ENCODE peak calls at places on chromosomes 7 and 10, in eight cellular contexts. One of them, this sample, is unnamed.

GRCh38 chr7:84675633-84676034 is 481.0 kb upstream of the SEMA3A start:
- DNase-seq in cardiac muscle cell: peak; percentile 19
- DNase-seq in AG04450: no peak
- DNase-seq in heart right ventricle: no peak
- DNase-seq in brain microvascular endothelial cell: no peak
- DNase-seq in GM23338: no peak
- DNase-seq in stomach: peak; percentile 58
- DNase-seq in adrenal gland: no peak
- DNase-seq in this sample: no peak

GRCh38 chr7:98456851-98457250 is 56.0 kb upstream of the BAIAP2L1 start:
- DNase-seq in cardiac muscle cell: no peak
- DNase-seq in AG04450: no peak
- DNase-seq in heart right ventricle: no peak
- DNase-seq in brain microvascular endothelial cell: no peak
- DNase-seq in GM23338: no peak
- DNase-seq in stomach: no peak
- DNase-seq in adrenal gland: no peak
- DNase-seq in this sample: no peak

GRCh38 chr10:49139866-49140195 is 6.0 kb upstream of the FAM170B start:
- DNase-seq in cardiac muscle cell: peak; percentile 53
- DNase-seq in AG04450: peak; percentile 79
- DNase-seq in heart right ventricle: peak; percentile 0
- DNase-seq in brain microvascular endothelial cell: peak; percentile 96
- DNase-seq in GM23338: no peak
- DNase-seq in stomach: no peak
- DNase-seq in adrenal gland: peak; percentile 64
- DNase-seq in this sample: no peak

GRCh38 chr7:46207931-46208634 is 287.0 kb upstream of the IGFBP3 start:
- DNase-seq in cardiac muscle cell: no peak
- DNase-seq in AG04450: no peak
- DNase-seq in heart right ventricle: no peak
- DNase-seq in brain microvascular endothelial cell: no peak
- DNase-seq in GM23338: no peak
- DNase-seq in stomach: peak; percentile 46
- DNase-seq in adrenal gland: no peak
- DNase-seq in this sample: no peak

GRCh38 chr10:12549297-12549696 is 199.9 kb downstream of the CAMK1D start:
- DNase-seq in cardiac muscle cell: no peak
- DNase-seq in AG04450: no peak
- DNase-seq in heart right ventricle: no peak
- DNase-seq in brain microvascular endothelial cell: no peak
- DNase-seq in GM23338: no peak
- DNase-seq in stomach: no peak
- DNase-seq in adrenal gland: no peak
- DNase-seq in this sample: no peak

GRCh38 chr7:101378808-101379207 is 16.1 kb downstream of the COL26A1 start:
- DNase-seq in cardiac muscle cell: peak; percentile 57
- DNase-seq in AG04450: no peak
- DNase-seq in heart right ventricle: peak; percentile 33
- DNase-seq in brain microvascular endothelial cell: no peak
- DNase-seq in GM23338: peak; percentile 89
- DNase-seq in stomach: no peak
- DNase-seq in adrenal gland: no peak
- DNase-seq in this sample: no peak

GRCh38 chr7:90474284-90475210 is 5.1 kb downstream of the PTTG1IP2 start:
- DNase-seq in cardiac muscle cell: peak; percentile 91
- DNase-seq in AG04450: peak; percentile 7
- DNase-seq in heart right ventricle: no peak
- DNase-seq in brain microvascular endothelial cell: peak; percentile 91
- DNase-seq in GM23338: no peak
- DNase-seq in stomach: no peak
- DNase-seq in adrenal gland: no peak
- DNase-seq in this sample: no peak

GRCh38 chr7:2821842-2822507 is 22.1 kb downstream of the GNA12 start:
- DNase-seq in cardiac muscle cell: peak; percentile 85
- DNase-seq in AG04450: peak; percentile 65
- DNase-seq in heart right ventricle: no peak
- DNase-seq in brain microvascular endothelial cell: peak; percentile 81
- DNase-seq in GM23338: no peak
- DNase-seq in stomach: no peak
- DNase-seq in adrenal gland: peak; percentile 33
- DNase-seq in this sample: no peak

GRCh38 chr7:7779888-7780287 is 61.5 kb upstream of the RPA3 start:
- DNase-seq in cardiac muscle cell: no peak
- DNase-seq in AG04450: no peak
- DNase-seq in heart right ventricle: no peak
- DNase-seq in brain microvascular endothelial cell: no peak
- DNase-seq in GM23338: no peak
- DNase-seq in stomach: no peak
- DNase-seq in adrenal gland: no peak
- DNase-seq in this sample: no peak

GRCh38 chr7:149093228-149093627 is 2.7 kb upstream of the ZNF786 start:
- DNase-seq in cardiac muscle cell: no peak
- DNase-seq in AG04450: no peak
- DNase-seq in heart right ventricle: no peak
- DNase-seq in brain microvascular endothelial cell: no peak
- DNase-seq in GM23338: no peak
- DNase-seq in stomach: no peak
- DNase-seq in adrenal gland: no peak
- DNase-seq in this sample: no peak

GRCh38 chr10:125156196-125156595 is 4.2 kb downstream of the CTBP2 start:
- DNase-seq in cardiac muscle cell: no peak
- DNase-seq in AG04450: no peak
- DNase-seq in heart right ventricle: no peak
- DNase-seq in brain microvascular endothelial cell: no peak
- DNase-seq in GM23338: no peak
- DNase-seq in stomach: no peak
- DNase-seq in adrenal gland: no peak
- DNase-seq in this sample: no peak

GRCh38 chr7:2309889-2310331 is 4.3 kb downstream of the SNX8 start:
- DNase-seq in cardiac muscle cell: peak; percentile 92
- DNase-seq in AG04450: peak; percentile 50
- DNase-seq in heart right ventricle: no peak
- DNase-seq in brain microvascular endothelial cell: peak; percentile 97
- DNase-seq in GM23338: peak; percentile 95
- DNase-seq in stomach: no peak
- DNase-seq in adrenal gland: no peak
- DNase-seq in this sample: no peak

GRCh38 chr7:128379900-128380806 is 18.7 kb upstream of the PRRT4 start:
- DNase-seq in cardiac muscle cell: no peak
- DNase-seq in AG04450: no peak
- DNase-seq in heart right ventricle: no peak
- DNase-seq in brain microvascular endothelial cell: no peak
- DNase-seq in GM23338: no peak
- DNase-seq in stomach: no peak
- DNase-seq in adrenal gland: no peak
- DNase-seq in this sample: no peak
- H3K27ac ChIP-seq in cardiac muscle cell: peak overlapping the region; percentile 78
- H3K27ac ChIP-seq in AG04450: no peak overlapping the region
- H3K27ac ChIP-seq in heart right ventricle: no peak overlapping the region
- H3K27ac ChIP-seq in brain microvascular endothelial cell: no peak overlapping the region
- H3K27ac ChIP-seq in GM23338: no peak overlapping the region
- H3K27ac ChIP-seq in stomach: no peak overlapping the region
- H3K27ac ChIP-seq in adrenal gland: no peak overlapping the region
- H3K27ac ChIP-seq in this sample: peak overlapping the region; percentile 63

DNA sequence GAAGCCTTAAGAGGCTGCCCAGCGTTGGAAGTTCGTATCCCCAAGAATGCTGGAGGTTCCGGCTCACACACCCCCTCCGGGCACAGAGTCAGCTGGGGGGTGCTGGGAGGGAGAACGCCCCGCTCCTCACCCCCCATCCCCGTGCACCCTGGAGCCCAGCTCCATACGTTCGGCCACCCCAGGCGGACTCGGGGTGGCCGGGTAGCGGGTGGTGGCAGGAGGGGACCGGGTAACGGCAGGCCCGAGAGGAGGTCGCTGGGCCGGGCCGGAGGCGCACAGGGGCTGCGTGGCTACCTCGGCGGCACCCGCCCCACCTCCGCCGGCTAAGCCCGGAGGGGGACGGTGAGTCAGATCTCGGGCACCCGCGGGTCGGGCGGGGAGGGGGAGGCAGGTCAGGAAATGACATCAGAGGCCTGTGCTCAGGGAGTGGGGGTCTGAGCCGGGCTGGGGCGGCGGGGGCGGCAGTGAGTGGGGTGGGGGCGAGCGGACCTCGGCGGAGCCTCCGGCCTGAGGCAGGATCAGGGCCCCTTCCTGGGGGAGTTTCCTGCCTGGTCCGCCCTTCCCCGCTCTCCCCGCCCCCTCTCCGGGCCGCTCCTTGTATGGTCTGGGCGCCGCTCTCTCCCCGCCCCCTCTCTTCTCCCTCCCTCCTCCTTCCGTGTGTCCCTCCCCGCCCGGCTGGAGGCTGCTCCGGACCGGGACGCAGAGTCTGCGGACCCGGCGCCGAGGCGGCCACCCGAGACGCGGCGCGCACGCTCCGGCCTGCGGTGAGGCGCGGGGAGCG is at the start of gene ZYX:
- DNase-seq in cardiac muscle cell: peak; percentile 99
- DNase-seq in AG04450: peak; percentile 95
- DNase-seq in heart right ventricle: peak; percentile 97
- DNase-seq in brain microvascular endothelial cell: peak; percentile 97
- DNase-seq in GM23338: peak; percentile 96
- DNase-seq in stomach: peak; percentile 93
- DNase-seq in adrenal gland: peak; percentile 93
- DNase-seq in this sample: peak; percentile 94
- TF ChIP-seq CTCF in cardiac muscle cell: no peak
- TF ChIP-seq CTCF in AG04450: no peak
- TF ChIP-seq CTCF in heart right ventricle: no peak
- TF ChIP-seq CTCF in brain microvascular endothelial cell: no peak
- TF ChIP-seq CTCF in GM23338: no peak
- TF ChIP-seq CTCF in stomach: no peak
- TF ChIP-seq CTCF in adrenal gland: no peak
- TF ChIP-seq CTCF in this sample: no peak

GRCh38 chr7:30301751-30302150 is 17.4 kb downstream of the ZNRF2 start:
- DNase-seq in cardiac muscle cell: no peak
- DNase-seq in AG04450: no peak
- DNase-seq in heart right ventricle: no peak
- DNase-seq in brain microvascular endothelial cell: no peak
- DNase-seq in GM23338: no peak
- DNase-seq in stomach: no peak
- DNase-seq in adrenal gland: no peak
- DNase-seq in this sample: no peak

GRCh38 chr7:30304177-30304884 is 19.9 kb downstream of the ZNRF2 start:
- DNase-seq in cardiac muscle cell: no peak
- DNase-seq in AG04450: no peak
- DNase-seq in heart right ventricle: no peak
- DNase-seq in brain microvascular endothelial cell: no peak
- DNase-seq in GM23338: no peak
- DNase-seq in stomach: no peak
- DNase-seq in adrenal gland: no peak
- DNase-seq in this sample: no peak

GRCh38 chr7:30302656-30303311 is 18.4 kb downstream of the ZNRF2 start:
- DNase-seq in cardiac muscle cell: no peak
- DNase-seq in AG04450: no peak
- DNase-seq in heart right ventricle: no peak
- DNase-seq in brain microvascular endothelial cell: no peak
- DNase-seq in GM23338: no peak
- DNase-seq in stomach: no peak
- DNase-seq in adrenal gland: no peak
- DNase-seq in this sample: no peak

GRCh38 chr7:30306977-30307376 is 22.6 kb downstream of the ZNRF2 start:
- DNase-seq in cardiac muscle cell: no peak
- DNase-seq in AG04450: no peak
- DNase-seq in heart right ventricle: no peak
- DNase-seq in brain microvascular endothelial cell: no peak
- DNase-seq in GM23338: no peak
- DNase-seq in stomach: no peak
- DNase-seq in adrenal gland: no peak
- DNase-seq in this sample: no peak

DNA sequence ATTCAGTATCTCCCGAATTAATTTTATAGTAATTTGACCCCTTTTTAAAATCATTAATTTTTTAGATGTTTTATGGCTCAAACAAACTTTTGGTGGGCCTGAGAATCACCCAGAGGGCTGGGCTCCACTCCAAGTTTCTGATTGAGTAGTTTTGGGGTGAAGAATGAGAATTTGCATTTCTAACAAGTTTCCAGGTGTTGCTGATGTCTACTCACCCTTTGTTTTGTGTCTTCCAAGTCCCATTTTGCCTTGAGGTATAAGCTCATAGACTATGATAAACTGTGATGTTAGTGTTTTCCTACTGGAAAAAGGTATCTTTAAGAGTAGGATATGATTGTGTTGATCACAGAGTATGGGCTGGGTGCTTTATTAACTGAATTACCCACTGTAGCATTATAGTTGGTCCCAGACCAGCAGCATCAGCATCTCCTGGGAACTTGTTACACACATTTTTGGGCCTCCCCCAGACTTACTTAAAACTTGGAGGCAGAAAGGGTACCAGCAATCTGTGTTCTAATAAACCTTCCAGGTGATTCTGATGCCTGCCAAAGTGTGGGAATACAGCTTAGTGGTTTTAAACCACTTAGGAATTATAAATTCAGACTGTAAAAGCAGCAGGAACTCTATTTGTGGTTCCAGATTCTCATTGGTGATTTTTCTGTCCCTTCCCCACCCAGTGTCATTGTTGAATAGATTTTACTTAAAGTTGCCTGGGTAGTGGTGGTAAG is 19.1 kb downstream of the ZNRF2 start:
- DNase-seq in cardiac muscle cell: no peak
- DNase-seq in AG04450: no peak
- DNase-seq in heart right ventricle: no peak
- DNase-seq in brain microvascular endothelial cell: no peak
- DNase-seq in GM23338: no peak
- DNase-seq in stomach: no peak
- DNase-seq in adrenal gland: no peak
- DNase-seq in this sample: no peak
- H3K27ac ChIP-seq in cardiac muscle cell: no peak overlapping the region
- H3K27ac ChIP-seq in AG04450: no peak overlapping the region
- H3K27ac ChIP-seq in heart right ventricle: no peak overlapping the region
- H3K27ac ChIP-seq in brain microvascular endothelial cell: no peak overlapping the region
- H3K27ac ChIP-seq in GM23338: peak overlapping the region; percentile 45
- H3K27ac ChIP-seq in stomach: no peak overlapping the region
- H3K27ac ChIP-seq in adrenal gland: no peak overlapping the region
- H3K27ac ChIP-seq in this sample: no peak overlapping the region

DNA sequence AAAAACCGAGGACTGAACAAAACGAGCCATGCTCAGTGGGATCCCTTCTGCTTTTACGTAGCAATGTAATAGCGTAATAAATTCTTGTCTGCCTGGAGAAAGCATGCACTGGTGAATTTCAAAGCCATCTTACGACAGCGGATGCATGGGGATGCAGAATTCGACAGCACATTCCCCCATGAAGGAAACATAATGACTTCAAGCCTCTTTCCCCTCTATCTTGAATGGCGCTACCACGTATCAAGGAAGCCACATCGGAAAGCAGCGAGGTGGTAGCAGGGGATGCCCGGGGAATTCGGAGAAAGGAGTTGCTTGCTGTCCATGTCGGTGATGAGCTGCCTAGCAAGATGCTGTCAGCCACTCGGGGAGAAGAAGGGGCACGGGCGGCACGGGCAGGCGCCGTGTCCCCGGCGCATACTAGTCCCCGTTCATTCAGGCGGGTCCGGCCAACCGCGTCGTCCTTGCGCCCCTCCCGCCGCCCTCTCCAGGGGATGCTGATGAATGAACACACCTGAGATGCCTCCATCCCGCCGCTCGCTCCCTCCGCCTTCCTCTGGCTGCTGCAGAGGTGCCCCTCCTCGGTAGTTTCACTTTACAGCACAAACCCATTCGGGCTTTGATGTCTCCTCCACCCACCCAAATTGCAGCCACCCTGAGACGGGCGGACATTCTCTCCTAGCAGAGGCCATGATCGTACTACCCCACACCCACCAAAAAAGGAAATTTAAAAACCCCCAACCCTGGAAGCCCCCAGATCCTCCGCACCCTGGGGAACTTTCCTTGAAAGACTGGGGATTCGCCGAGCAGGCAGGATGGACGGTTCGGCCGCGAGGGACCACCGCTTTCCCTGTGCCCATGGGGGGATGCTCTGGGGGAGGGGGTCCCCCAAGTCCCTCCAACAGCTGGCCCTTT is 627 bp downstream of the SORBS1 start:
- DNase-seq in cardiac muscle cell: peak; percentile 59
- DNase-seq in AG04450: no peak
- DNase-seq in heart right ventricle: peak; percentile 47
- DNase-seq in brain microvascular endothelial cell: peak; percentile 1
- DNase-seq in GM23338: peak; percentile 74
- DNase-seq in stomach: peak; percentile 56
- DNase-seq in adrenal gland: peak; percentile 27
- DNase-seq in this sample: peak; percentile 44
- TF ChIP-seq CTCF in cardiac muscle cell: no peak
- TF ChIP-seq CTCF in AG04450: no peak
- TF ChIP-seq CTCF in heart right ventricle: no peak
- TF ChIP-seq CTCF in brain microvascular endothelial cell: no peak
- TF ChIP-seq CTCF in GM23338: no peak
- TF ChIP-seq CTCF in stomach: no peak
- TF ChIP-seq CTCF in adrenal gland: no peak
- TF ChIP-seq CTCF in this sample: no peak